ENCODE peak calls at places on chromosomes 3 and 15, in six cellular contexts. One of them, this sample, is unnamed. For H3K36me3, the result is how much of the 10 kb centered on the place peaks cover.

GRCh38 chr15:71186971-71187960 is 72.0 kb downstream of the THSD4 start:
- DNase-seq in left ventricle myocardium inferior: no peak
- DNase-seq in MM.1S: no peak
- DNase-seq in DND-41: no peak
- DNase-seq in heart left ventricle: no peak
- DNase-seq in lower lobe of right lung: no peak
- DNase-seq in this sample: no peak

GRCh38 chr3:194250104-194251002 is 100.8 kb downstream of the CPN2 start:
- DNase-seq in DND-41: no peak
- DNase-seq in heart left ventricle: peak
- DNase-seq in MM.1S: no peak
- DNase-seq in left ventricle myocardium inferior: peak
- DNase-seq in lower lobe of right lung: no peak
- DNase-seq in this sample: no peak

GRCh38 chr3:172836390-172836997 is 86.0 kb downstream of the ECT2 start:
- DNase-seq in left ventricle myocardium inferior: no peak
- DNase-seq in lower lobe of right lung: no peak
- DNase-seq in DND-41: peak
- DNase-seq in heart left ventricle: no peak
- DNase-seq in MM.1S: peak
- DNase-seq in this sample: peak

GRCh38 chr3:184816654-184817053 is 4.7 kb downstream of the VPS8 start:
- DNase-seq in heart left ventricle: no peak
- DNase-seq in MM.1S: no peak
- DNase-seq in DND-41: no peak
- DNase-seq in lower lobe of right lung: no peak
- DNase-seq in left ventricle myocardium inferior: no peak
- DNase-seq in this sample: no peak

GRCh38 chr3:110773413-110773954 is 298.1 kb upstream of the NECTIN3 start:
- DNase-seq in heart left ventricle: no peak
- DNase-seq in DND-41: no peak
- DNase-seq in left ventricle myocardium inferior: no peak
- DNase-seq in MM.1S: no peak
- DNase-seq in lower lobe of right lung: no peak
- DNase-seq in this sample: no peak

GRCh38 chr3:169545606-169546005 is 117.9 kb downstream of the MECOM start:
- DNase-seq in DND-41: no peak
- DNase-seq in heart left ventricle: no peak
- DNase-seq in lower lobe of right lung: no peak
- DNase-seq in left ventricle myocardium inferior: no peak
- DNase-seq in MM.1S: no peak
- DNase-seq in this sample: no peak

GRCh38 chr3:24965706-24966105 is 462.4 kb upstream of the RARB start:
- DNase-seq in heart left ventricle: no peak
- DNase-seq in left ventricle myocardium inferior: no peak
- DNase-seq in lower lobe of right lung: no peak
- DNase-seq in DND-41: no peak
- DNase-seq in MM.1S: no peak
- DNase-seq in this sample: no peak

GRCh38 chr3:133910422-133910821 is 14.7 kb upstream of the RAB6B start:
- DNase-seq in lower lobe of right lung: no peak
- DNase-seq in DND-41: no peak
- DNase-seq in left ventricle myocardium inferior: no peak
- DNase-seq in heart left ventricle: no peak
- DNase-seq in MM.1S: no peak
- DNase-seq in this sample: no peak

GRCh38 chr15:36133686-36134085 is 445.7 kb upstream of the CDIN1 start:
- DNase-seq in MM.1S: no peak
- DNase-seq in lower lobe of right lung: no peak
- DNase-seq in DND-41: no peak
- DNase-seq in left ventricle myocardium inferior: no peak
- DNase-seq in heart left ventricle: no peak
- DNase-seq in this sample: no peak

GRCh38 chr3:22159004-22159695 is 408.1 kb upstream of the ZNF385D start:
- DNase-seq in lower lobe of right lung: no peak
- DNase-seq in DND-41: no peak
- DNase-seq in heart left ventricle: no peak
- DNase-seq in MM.1S: no peak
- DNase-seq in left ventricle myocardium inferior: no peak
- DNase-seq in this sample: no peak

GRCh38 chr3:37574177-37574958 is 287.3 kb upstream of the CTDSPL start:
- DNase-seq in lower lobe of right lung: no peak
- DNase-seq in left ventricle myocardium inferior: no peak
- DNase-seq in MM.1S: no peak
- DNase-seq in heart left ventricle: no peak
- DNase-seq in DND-41: no peak
- DNase-seq in this sample: no peak

GRCh38 chr15:73930790-73931281 is 4.6 kb downstream of the LOXL1 start:
- DNase-seq in heart left ventricle: no peak
- DNase-seq in left ventricle myocardium inferior: no peak
- DNase-seq in lower lobe of right lung: peak
- DNase-seq in DND-41: no peak
- DNase-seq in MM.1S: no peak
- DNase-seq in this sample: no peak

GRCh38 chr3:30778923-30779322 is 115.5 kb downstream of the GADL1 start:
- DNase-seq in lower lobe of right lung: no peak
- DNase-seq in left ventricle myocardium inferior: no peak
- DNase-seq in MM.1S: no peak
- DNase-seq in heart left ventricle: no peak
- DNase-seq in DND-41: no peak
- DNase-seq in this sample: no peak

GRCh38 chr3:40763812-40764211 is 239.1 kb downstream of the ZNF621 start:
- DNase-seq in left ventricle myocardium inferior: no peak
- DNase-seq in MM.1S: no peak
- DNase-seq in DND-41: no peak
- DNase-seq in lower lobe of right lung: no peak
- DNase-seq in heart left ventricle: no peak
- DNase-seq in this sample: no peak

GRCh38 chr3:58529516-58530353 is 7.3 kb downstream of the ACOX2 start:
- DNase-seq in heart left ventricle: no peak
- DNase-seq in DND-41: peak
- DNase-seq in lower lobe of right lung: no peak
- DNase-seq in left ventricle myocardium inferior: no peak
- DNase-seq in MM.1S: no peak
- DNase-seq in this sample: no peak

GRCh38 chr3:11558002-11558401 is 85.7 kb downstream of the VGLL4 start:
- DNase-seq in MM.1S: no peak
- DNase-seq in lower lobe of right lung: peak
- DNase-seq in left ventricle myocardium inferior: peak
- DNase-seq in DND-41: no peak
- DNase-seq in heart left ventricle: no peak
- DNase-seq in this sample: no peak

GRCh38 chr15:68228971-68229385 is 550 bp downstream of the CLN6 start:
- DNase-seq in left ventricle myocardium inferior: no peak
- DNase-seq in heart left ventricle: no peak
- DNase-seq in MM.1S: no peak
- DNase-seq in DND-41: no peak
- DNase-seq in lower lobe of right lung: peak
- DNase-seq in this sample: peak

GRCh38 chr3:146469206-146470017 is at the start of gene PLSCR2:
- DNase-seq in DND-41: no peak
- DNase-seq in lower lobe of right lung: peak
- DNase-seq in left ventricle myocardium inferior: peak
- DNase-seq in heart left ventricle: peak
- DNase-seq in MM.1S: peak
- DNase-seq in this sample: peak

GRCh38 chr3:169075710-169076109 is 587.8 kb downstream of the MECOM start:
- DNase-seq in left ventricle myocardium inferior: no peak
- DNase-seq in heart left ventricle: no peak
- DNase-seq in MM.1S: no peak
- DNase-seq in DND-41: no peak
- DNase-seq in lower lobe of right lung: no peak
- DNase-seq in this sample: no peak

GRCh38 chr3:196111939-196112386 is 30.1 kb upstream of the TFRC start:
- DNase-seq in left ventricle myocardium inferior: no peak
- DNase-seq in heart left ventricle: no peak
- DNase-seq in MM.1S: no peak
- DNase-seq in DND-41: no peak
- DNase-seq in lower lobe of right lung: no peak
- DNase-seq in this sample: peak

GRCh38 chr3:182067423-182067822 is 355.7 kb downstream of the SOX2 start:
- DNase-seq in MM.1S: no peak
- DNase-seq in lower lobe of right lung: no peak
- DNase-seq in DND-41: no peak
- DNase-seq in left ventricle myocardium inferior: no peak
- DNase-seq in heart left ventricle: no peak
- DNase-seq in this sample: no peak

DNA sequence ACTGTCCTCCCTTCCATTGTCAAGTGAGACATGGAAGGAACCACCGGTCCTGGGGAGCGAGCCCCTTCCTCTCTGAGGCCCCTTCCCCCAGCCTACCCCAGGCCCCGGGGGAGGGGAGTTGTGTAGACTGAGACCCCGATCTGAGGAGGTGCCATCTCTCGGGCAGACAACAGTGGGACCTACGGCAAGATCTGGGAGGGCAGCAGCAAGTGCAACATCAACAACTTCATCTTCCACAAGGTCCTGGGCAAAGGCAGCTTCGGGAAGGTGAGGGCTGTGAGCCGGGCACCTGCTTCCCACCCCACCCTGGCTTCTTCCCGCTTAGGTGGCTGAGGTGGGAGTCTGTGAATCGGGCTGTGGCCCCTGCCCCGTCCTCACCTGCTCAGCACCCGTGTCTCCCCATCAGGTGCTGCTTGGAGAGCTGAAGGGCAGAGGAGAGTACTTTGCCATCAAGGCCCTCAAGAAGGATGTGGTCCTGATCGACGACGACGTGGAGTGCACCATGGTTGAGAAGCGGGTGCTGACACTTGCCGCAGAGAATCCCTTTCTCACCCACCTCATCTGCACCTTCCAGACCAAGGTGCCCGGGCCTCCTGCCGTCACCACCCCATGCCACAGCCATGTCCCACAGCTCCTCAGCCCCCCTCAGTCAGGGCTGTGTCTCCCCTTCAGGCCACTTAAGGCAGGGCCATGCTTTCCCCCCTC is 24.9 kb downstream of the PRKCD start:
- DNase-seq in left ventricle myocardium inferior: no peak
- DNase-seq in DND-41: no peak
- DNase-seq in lower lobe of right lung: no peak
- DNase-seq in MM.1S: no peak
- DNase-seq in heart left ventricle: no peak
- DNase-seq in this sample: no peak
- H3K36me3 ChIP-seq in left ventricle myocardium inferior: half or more
- H3K36me3 ChIP-seq in DND-41: under half
- H3K36me3 ChIP-seq in lower lobe of right lung: half or more
- H3K36me3 ChIP-seq in MM.1S: under half
- H3K36me3 ChIP-seq in heart left ventricle: half or more
- H3K36me3 ChIP-seq in this sample: half or more

DNA sequence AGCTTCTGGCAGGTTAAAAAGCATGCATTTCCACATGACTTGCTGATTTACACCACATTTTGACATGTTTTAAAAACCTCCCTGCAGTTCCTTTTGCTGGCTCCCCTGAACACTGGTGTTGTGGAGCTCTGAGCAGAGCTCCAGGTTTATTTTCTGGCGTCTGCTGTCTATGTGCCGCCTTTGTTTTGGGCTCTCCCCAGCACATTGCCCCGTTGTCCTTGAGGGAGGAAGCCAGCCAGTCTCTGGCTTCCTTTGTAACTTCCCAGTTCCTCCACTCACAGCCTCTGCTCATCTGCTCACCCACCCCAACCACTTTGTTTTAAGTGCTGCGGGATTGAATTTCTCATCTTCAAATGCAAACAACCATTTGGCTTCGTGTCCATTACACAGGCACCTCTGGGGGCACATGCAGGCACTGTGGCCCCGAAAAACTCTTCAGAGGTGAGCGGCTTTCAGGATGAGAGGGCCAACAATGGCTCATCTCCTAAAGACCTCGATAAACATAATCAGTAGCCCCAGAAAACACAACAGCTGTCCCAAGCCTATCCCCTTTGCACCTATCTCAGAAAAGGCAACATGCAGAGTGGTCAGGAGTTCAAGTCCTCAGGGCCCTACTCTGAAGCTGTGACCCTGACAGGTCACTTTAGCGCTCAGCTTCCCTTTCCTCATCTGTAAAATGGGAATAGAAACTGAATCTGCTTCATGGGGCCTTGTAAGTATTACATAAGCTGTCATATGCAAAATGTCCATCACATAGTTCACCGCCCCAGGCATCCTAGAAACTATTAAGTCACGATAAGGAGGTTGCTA is 1.4 kb upstream of the MEF2A start:
- DNase-seq in lower lobe of right lung: no peak
- DNase-seq in heart left ventricle: peak
- DNase-seq in left ventricle myocardium inferior: no peak
- DNase-seq in DND-41: no peak
- DNase-seq in MM.1S: no peak
- DNase-seq in this sample: no peak
- H3K27ac ChIP-seq in lower lobe of right lung: peak
- H3K27ac ChIP-seq in heart left ventricle: peak
- H3K27ac ChIP-seq in left ventricle myocardium inferior: peak
- H3K27ac ChIP-seq in DND-41: peak
- H3K27ac ChIP-seq in MM.1S: peak
- H3K27ac ChIP-seq in this sample: peak

DNA sequence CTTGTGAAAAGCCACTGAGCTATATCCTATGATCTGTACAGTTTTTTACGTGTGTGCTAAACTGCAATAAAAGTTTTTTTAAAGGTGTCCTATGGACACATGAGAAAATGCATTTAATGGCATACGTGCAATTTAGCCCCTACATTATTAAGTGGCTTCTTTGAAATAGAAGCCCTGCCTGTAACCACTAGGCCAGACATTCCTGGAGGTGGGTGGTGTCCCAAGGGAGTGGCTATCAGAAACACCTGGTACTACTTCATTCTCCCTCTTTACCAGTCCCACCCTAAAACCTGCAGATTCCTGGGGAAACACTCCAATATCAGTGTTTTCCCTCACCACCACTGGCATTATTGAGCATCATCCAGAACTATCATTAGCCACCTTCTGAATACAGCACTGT is 100.0 kb downstream of the OXNAD1 start:
- DNase-seq in left ventricle myocardium inferior: no peak
- DNase-seq in lower lobe of right lung: no peak
- DNase-seq in heart left ventricle: no peak
- DNase-seq in MM.1S: no peak
- DNase-seq in DND-41: no peak
- DNase-seq in this sample: no peak
- H3K36me3 ChIP-seq in left ventricle myocardium inferior: half or more
- H3K36me3 ChIP-seq in lower lobe of right lung: half or more
- H3K36me3 ChIP-seq in heart left ventricle: under half
- H3K36me3 ChIP-seq in MM.1S: under half
- H3K36me3 ChIP-seq in DND-41: half or more
- H3K36me3 ChIP-seq in this sample: half or more

DNA sequence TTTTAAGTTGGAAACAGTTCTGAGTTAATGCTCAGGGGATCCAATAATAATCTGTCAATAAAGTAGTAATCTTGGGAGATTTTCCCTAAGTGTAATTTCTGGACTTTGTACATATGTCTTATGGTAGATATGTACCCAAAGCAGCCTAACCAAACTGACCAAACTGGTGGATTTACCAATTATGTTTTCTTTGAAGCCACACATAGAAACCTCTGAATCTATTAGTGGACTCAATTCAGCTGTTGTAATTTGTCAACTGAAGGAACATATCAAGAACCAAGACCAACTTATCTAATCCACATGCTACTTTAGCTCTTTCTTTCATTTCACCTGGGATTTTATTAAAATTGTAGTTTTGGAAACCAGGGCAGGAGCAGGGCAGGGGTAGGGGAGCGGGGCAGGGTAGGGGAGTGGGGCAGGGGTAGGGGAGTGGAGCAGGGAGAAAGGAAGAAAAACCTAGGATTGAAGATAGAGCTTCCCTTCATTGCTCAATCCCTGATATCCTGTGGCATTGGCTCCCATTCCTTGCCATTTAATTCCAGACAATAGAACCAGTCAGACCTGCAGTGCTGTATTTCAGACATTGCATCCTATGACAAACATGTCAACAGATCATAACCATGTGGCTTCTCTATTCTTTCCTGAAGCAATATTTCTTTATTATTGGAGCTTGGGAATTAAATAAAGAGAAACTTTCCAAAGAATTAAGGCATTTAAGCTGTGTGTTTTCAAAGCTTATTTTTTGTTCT is 101.8 kb downstream of the NFKBIZ start:
- DNase-seq in heart left ventricle: no peak
- DNase-seq in DND-41: no peak
- DNase-seq in MM.1S: no peak
- DNase-seq in lower lobe of right lung: no peak
- DNase-seq in left ventricle myocardium inferior: no peak
- DNase-seq in this sample: no peak
- H3K27ac ChIP-seq in heart left ventricle: no peak
- H3K27ac ChIP-seq in DND-41: no peak
- H3K27ac ChIP-seq in MM.1S: no peak
- H3K27ac ChIP-seq in lower lobe of right lung: no peak
- H3K27ac ChIP-seq in left ventricle myocardium inferior: no peak
- H3K27ac ChIP-seq in this sample: no peak